ENCODE peak calls at places on chromosomes 1 and 21, in ten cellular contexts. One of them, this sample, is unnamed.

GRCh38 chr1:26887125-26887524 is 3.0 kb downstream of the GPN2 start:
- DNase-seq in dorsolateral prefrontal cortex: no peak
- DNase-seq in smooth muscle cell of the brain vasculature: no peak
- DNase-seq in fibroblast of gingiva: peak
- DNase-seq in neural progenitor cell: peak
- DNase-seq in Kasumi-1: peak
- DNase-seq in mammary epithelial cell: no peak
- DNase-seq in CD8-positive, alpha-beta T cell: no peak
- DNase-seq in NCI-H2171: no peak
- DNase-seq in NCI-H1694 treated with DMSO at 0.1 percent for 48 hours: no peak
- DNase-seq in this sample: peak

GRCh38 chr21:29193907-29194306 is 63.5 kb downstream of the MAP3K7CL start:
- DNase-seq in dorsolateral prefrontal cortex: no peak
- DNase-seq in smooth muscle cell of the brain vasculature: no peak
- DNase-seq in fibroblast of gingiva: no peak
- DNase-seq in neural progenitor cell: no peak
- DNase-seq in Kasumi-1: no peak
- DNase-seq in mammary epithelial cell: no peak
- DNase-seq in CD8-positive, alpha-beta T cell: no peak
- DNase-seq in NCI-H2171: no peak
- DNase-seq in NCI-H1694 treated with DMSO at 0.1 percent for 48 hours: no peak
- DNase-seq in this sample: no peak

GRCh38 chr1:205488074-205488723 is 16.3 kb upstream of the CDK18 start:
- DNase-seq in dorsolateral prefrontal cortex: no peak
- DNase-seq in smooth muscle cell of the brain vasculature: no peak
- DNase-seq in fibroblast of gingiva: peak
- DNase-seq in neural progenitor cell: peak
- DNase-seq in Kasumi-1: peak
- DNase-seq in mammary epithelial cell: peak
- DNase-seq in CD8-positive, alpha-beta T cell: peak
- DNase-seq in NCI-H2171: no peak
- DNase-seq in NCI-H1694 treated with DMSO at 0.1 percent for 48 hours: peak
- DNase-seq in this sample: peak

GRCh38 chr1:9835404-9835757 is 11.6 kb upstream of the CLSTN1 start:
- DNase-seq in dorsolateral prefrontal cortex: no peak
- DNase-seq in smooth muscle cell of the brain vasculature: no peak
- DNase-seq in fibroblast of gingiva: no peak
- DNase-seq in neural progenitor cell: no peak
- DNase-seq in Kasumi-1: no peak
- DNase-seq in mammary epithelial cell: no peak
- DNase-seq in CD8-positive, alpha-beta T cell: no peak
- DNase-seq in NCI-H2171: no peak
- DNase-seq in NCI-H1694 treated with DMSO at 0.1 percent for 48 hours: no peak
- DNase-seq in this sample: no peak

GRCh38 chr1:109658533-109659051 is 2.7 kb downstream of the GSTM4 start:
- DNase-seq in dorsolateral prefrontal cortex: no peak
- DNase-seq in smooth muscle cell of the brain vasculature: no peak
- DNase-seq in fibroblast of gingiva: no peak
- DNase-seq in neural progenitor cell: no peak
- DNase-seq in Kasumi-1: no peak
- DNase-seq in mammary epithelial cell: no peak
- DNase-seq in CD8-positive, alpha-beta T cell: no peak
- DNase-seq in NCI-H2171: no peak
- DNase-seq in NCI-H1694 treated with DMSO at 0.1 percent for 48 hours: no peak
- DNase-seq in this sample: no peak

GRCh38 chr1:206930210-206930798 is 8.6 kb upstream of the FCMR start:
- DNase-seq in dorsolateral prefrontal cortex: no peak
- DNase-seq in smooth muscle cell of the brain vasculature: no peak
- DNase-seq in fibroblast of gingiva: no peak
- DNase-seq in neural progenitor cell: no peak
- DNase-seq in Kasumi-1: no peak
- DNase-seq in mammary epithelial cell: peak
- DNase-seq in CD8-positive, alpha-beta T cell: peak
- DNase-seq in NCI-H2171: no peak
- DNase-seq in NCI-H1694 treated with DMSO at 0.1 percent for 48 hours: no peak
- DNase-seq in this sample: no peak

GRCh38 chr1:6918908-6919511 is 133.8 kb downstream of the CAMTA1 start:
- DNase-seq in dorsolateral prefrontal cortex: no peak
- DNase-seq in smooth muscle cell of the brain vasculature: no peak
- DNase-seq in fibroblast of gingiva: no peak
- DNase-seq in neural progenitor cell: no peak
- DNase-seq in Kasumi-1: no peak
- DNase-seq in mammary epithelial cell: peak
- DNase-seq in CD8-positive, alpha-beta T cell: no peak
- DNase-seq in NCI-H2171: no peak
- DNase-seq in NCI-H1694 treated with DMSO at 0.1 percent for 48 hours: no peak
- DNase-seq in this sample: peak

GRCh38 chr21:43703068-43703880 is 15.7 kb upstream of the PDXK start:
- DNase-seq in dorsolateral prefrontal cortex: no peak
- DNase-seq in smooth muscle cell of the brain vasculature: no peak
- DNase-seq in fibroblast of gingiva: peak
- DNase-seq in neural progenitor cell: peak
- DNase-seq in Kasumi-1: no peak
- DNase-seq in mammary epithelial cell: no peak
- DNase-seq in CD8-positive, alpha-beta T cell: peak
- DNase-seq in NCI-H2171: no peak
- DNase-seq in NCI-H1694 treated with DMSO at 0.1 percent for 48 hours: no peak
- DNase-seq in this sample: peak

GRCh38 chr1:203480525-203481084 is 5.0 kb downstream of the PRELP start:
- DNase-seq in dorsolateral prefrontal cortex: no peak
- DNase-seq in smooth muscle cell of the brain vasculature: no peak
- DNase-seq in fibroblast of gingiva: peak
- DNase-seq in neural progenitor cell: no peak
- DNase-seq in Kasumi-1: no peak
- DNase-seq in mammary epithelial cell: peak
- DNase-seq in CD8-positive, alpha-beta T cell: peak
- DNase-seq in NCI-H2171: peak
- DNase-seq in NCI-H1694 treated with DMSO at 0.1 percent for 48 hours: peak
- DNase-seq in this sample: peak

This sample was measured in epithelial cell of esophagus.